ENCODE peak calls at places on chromosomes 4 and X, in six cellular contexts. P is Caco-2, E is GM23338, T is thyroid gland, L is upper lobe of left lung, X is GM13976. V is an unnamed sample.

GRCh38 chr4:20684852-20685763 is 15.2 kb upstream of the PACRGL start:
- DNase-seq in X (peak), L (no peak), T (no peak), P (no peak), E (peak), V (no peak)

GRCh38 chrX:102697506-102697905 is 14.7 kb upstream of the GPRASP2 start:
- DNase-seq in L (no peak), P (no peak), X (no peak), E (no peak), T (no peak), V (no peak)

GRCh38 chr4:168507178-168507577 is 10.3 kb downstream of the PALLD start:
- DNase-seq in P (no peak), T (no peak), X (no peak), L (no peak), E (no peak), V (no peak)

GRCh38 chr4:74535471-74535870 is 90.5 kb downstream of the AREG start:
- DNase-seq in E (no peak), X (no peak), P (no peak), L (no peak), T (no peak), V (no peak)

GRCh38 chr4:84920591-84920990 is 45.9 kb downstream of the WDFY3 start:
- DNase-seq in E (no peak), T (no peak), X (no peak), L (no peak), P (no peak), V (no peak)

GRCh38 chrX:68307767-68308166 is 125.5 kb downstream of the OPHN1 start:
- DNase-seq in X (no peak), L (no peak), T (no peak), P (no peak), E (no peak), V (no peak)

GRCh38 chrX:107713205-107714195 is 62.1 kb downstream of the TSC22D3 start:
- DNase-seq in T (peak), X (no peak), E (no peak), L (no peak), P (no peak), V (no peak)

GRCh38 chrX:121011254-121011653 is 25.7 kb upstream of the CT47A1 start:
- DNase-seq in T (no peak), X (no peak), L (no peak), E (no peak), P (no peak), V (no peak)

GRCh38 chr4:95086532-95086931 is 328.8 kb downstream of the BMPR1B start:
- DNase-seq in E (no peak), X (no peak), P (no peak), L (no peak), T (no peak), V (no peak)

GRCh38 chrX:5458300-5458699 is 770.4 kb downstream of the NLGN4X start:
- DNase-seq in E (peak), P (peak), T (no peak), L (no peak), X (no peak), V (no peak)

GRCh38 chr4:109303141-109303499 is 662 bp upstream of the COL25A1 start:
- DNase-seq in X (no peak), P (no peak), E (no peak), L (no peak), T (peak), V (no peak)

GRCh38 chr4:48405924-48406323 is 64.6 kb downstream of the SLAIN2 start:
- DNase-seq in P (no peak), T (no peak), X (no peak), E (no peak), L (no peak), V (no peak)

GRCh38 chr4:142516686-142517145 is 329.4 kb downstream of the INPP4B start:
- DNase-seq in X (no peak), T (no peak), P (no peak), E (no peak), L (no peak), V (no peak)

DNA sequence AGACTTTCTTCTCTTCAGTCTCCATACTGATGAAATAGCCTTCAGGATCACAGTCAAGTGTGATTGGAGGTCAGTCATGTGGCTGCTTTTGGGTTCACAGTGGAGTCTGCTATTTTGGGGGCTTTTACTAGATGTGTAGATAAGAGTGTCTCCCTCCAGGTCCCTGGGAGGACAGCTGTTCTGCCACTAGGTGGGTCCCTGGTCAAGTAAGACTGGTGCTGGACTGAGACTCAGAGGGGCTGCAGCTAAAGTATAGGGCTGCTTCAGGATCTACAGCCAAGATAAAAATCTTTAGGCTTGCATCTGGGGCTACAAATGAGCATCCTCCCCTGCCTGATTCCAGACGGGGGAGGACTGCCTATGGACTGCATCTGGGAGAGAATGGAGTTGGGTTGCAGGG is 200.7 kb upstream of the ANKRD50 start:
- DNase-seq in E (peak), P (no peak), X (no peak), L (no peak), T (no peak), V (no peak)
- TF ChIP-seq CTCF in E (peak), P (no peak), X (no peak), L (no peak), T (no peak), V (no peak)

GRCh38 chr4:163535657-163536056 is 41.2 kb downstream of the TMA16 start:
- DNase-seq in T (no peak), E (peak), L (no peak), P (no peak), X (no peak), V (no peak)
- TF ChIP-seq CTCF in T (no peak), E (peak), L (no peak), P (no peak), X (no peak), V (no peak)

GRCh38 chrX:2652106-2652505 is 39.0 kb upstream of the CD99 start:
- DNase-seq in E (peak), L (no peak), X (no peak), T (no peak), P (no peak), V (no peak)
- TF ChIP-seq CTCF in E (peak), L (no peak), X (no peak), T (no peak), P (peak), V (no peak)

DNA sequence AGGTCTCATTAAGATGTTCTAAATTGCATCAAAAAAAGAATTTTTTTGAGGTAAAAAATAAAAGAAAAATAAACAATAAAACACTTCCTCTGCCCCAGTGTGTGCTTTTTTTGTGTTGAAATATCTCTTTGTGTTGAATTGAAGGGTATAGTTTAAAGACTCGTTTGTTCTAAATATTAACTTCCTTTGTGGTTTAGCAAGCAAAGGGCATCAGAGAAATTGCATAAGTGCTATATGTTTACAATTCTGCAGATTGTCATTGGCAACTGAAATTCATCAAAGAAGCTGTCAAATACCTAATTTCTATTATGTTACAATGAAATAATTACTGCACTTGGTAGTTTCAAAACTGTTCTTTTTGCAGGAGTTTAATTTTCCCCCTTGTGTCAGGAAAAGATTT is 260.5 kb downstream of the DKK2 start:
- DNase-seq in L (no peak), E (no peak), P (no peak), T (no peak), X (no peak), V (no peak)
- TF ChIP-seq CTCF in L (no peak), E (no peak), P (no peak), T (no peak), X (no peak), V (no peak)

GRCh38 chr4:56977321-56978012 is at the start of gene NOA1:
- DNase-seq in T (peak), P (peak), L (peak), E (peak), X (peak), V (peak)

GRCh38 chr4:56976878-56977320 is 507 bp downstream of the NOA1 start:
- DNase-seq in E (peak), L (peak), P (peak), X (peak), T (peak), V (peak)

GRCh38 chr4:56978750-56979303 is at the start of gene POLR2B:
- DNase-seq in P (peak), E (peak), X (peak), L (peak), T (peak), V (peak)

GRCh38 chr4:56979674-56980073 is 978 bp downstream of the POLR2B start:
- DNase-seq in T (peak), P (peak), X (no peak), E (peak), L (no peak), V (no peak)

GRCh38 chr4:56976283-56976877 is 1.0 kb downstream of the NOA1 start:
- DNase-seq in L (no peak), T (peak), P (no peak), X (peak), E (peak), V (no peak)
- TF ChIP-seq CTCF in L (no peak), T (no peak), P (no peak), X (no peak), E (no peak), V (no peak)

GRCh38 chrX:31871989-31872388 is 800.1 kb upstream of the FTHL17 start:
- DNase-seq in P (no peak), X (no peak), E (peak), T (peak), L (no peak), V (no peak)
- TF ChIP-seq CTCF in P (no peak), X (no peak), E (no peak), T (no peak), L (no peak), V (no peak)

GRCh38 chr4:104352211-104352610 is 142.5 kb downstream of the CXXC4 start:
- DNase-seq in P (no peak), X (no peak), T (no peak), L (no peak), E (peak), V (no peak)
- TF ChIP-seq CTCF in P (peak), X (no peak), T (no peak), L (no peak), E (peak), V (no peak)

DNA sequence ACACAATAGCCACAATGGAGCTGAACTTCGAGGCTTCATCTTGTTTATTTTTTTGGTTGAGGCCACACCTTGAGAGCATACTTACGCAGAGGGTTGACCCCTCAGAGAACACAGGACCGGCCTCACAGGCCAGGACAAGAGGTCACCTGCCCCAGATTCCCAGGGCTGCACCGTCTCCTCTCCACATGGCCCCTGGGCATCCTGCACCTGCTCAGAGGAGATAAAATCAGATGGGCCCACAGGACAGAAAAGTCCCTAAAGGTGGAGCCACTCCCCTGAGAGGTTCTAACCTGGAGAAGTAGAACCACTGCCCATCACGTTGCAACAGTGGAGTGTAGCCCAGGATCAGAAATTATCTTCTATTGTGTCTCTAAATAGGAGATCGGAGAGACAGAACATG is 1.1 kb upstream of the CLDN24 start:
- DNase-seq in E (no peak), P (no peak), X (no peak), T (no peak), L (no peak), V (no peak)
- TF ChIP-seq CTCF in E (no peak), P (no peak), X (no peak), T (no peak), L (no peak), V (no peak)